ENCODE peak calls at places on chromosomes 11 and 22, in four cellular contexts. H, F, Z and U are unnamed samples.

GRCh38 chr11:128658499-128658898 is 35.4 kb upstream of the FLI1 start:
- DNase-seq in H (no peak), F (no peak), Z (no peak), U (no peak)

GRCh38 chr11:27514076-27514475 is 7.5 kb upstream of the LIN7C start:
- DNase-seq in H (no peak), F (no peak), Z (no peak), U (no peak)

GRCh38 chr11:85590848-85591483 is 36.2 kb downstream of the DLG2 start:
- DNase-seq in H (peak), F (no peak), Z (peak), U (no peak)

GRCh38 chr11:75024764-75025211 is 36.1 kb downstream of the NEU3 start:
- DNase-seq in H (no peak), F (peak), Z (no peak), U (no peak)

GRCh38 chr11:47950396-47950795 is 30.0 kb upstream of the PTPRJ start:
- DNase-seq in H (no peak), F (no peak), Z (no peak), U (no peak)

GRCh38 chr11:111570796-111571195 is 30.3 kb downstream of the LAYN start:
- DNase-seq in H (no peak), F (no peak), Z (no peak), U (no peak)

GRCh38 chr11:118438314-118438931 is 2.1 kb downstream of the KMT2A start:
- DNase-seq in H (peak), F (peak), Z (no peak), U (no peak)

GRCh38 chr11:42591841-42592240 is 720.0 kb upstream of the API5 start:
- DNase-seq in H (no peak), F (no peak), Z (no peak), U (no peak)

GRCh38 chr11:116412118-116412889 is 360.5 kb downstream of the BUD13 start:
- DNase-seq in H (no peak), F (no peak), Z (peak), U (no peak)

GRCh38 chr11:125773516-125773915 is 5.1 kb downstream of the PATE2 start:
- DNase-seq in H (no peak), F (no peak), Z (no peak), U (no peak)

GRCh38 chr11:117498791-117499190 is 171.1 kb downstream of the CEP164 start:
- DNase-seq in H (no peak), F (no peak), Z (no peak), U (no peak)

GRCh38 chr11:35089724-35090505 is 49.1 kb upstream of the CD44 start:
- DNase-seq in H (no peak), F (no peak), Z (no peak), U (no peak)

GRCh38 chr11:35088226-35088625 is 50.7 kb upstream of the CD44 start:
- DNase-seq in H (no peak), F (no peak), Z (no peak), U (no peak)

GRCh38 chr11:35087648-35088047 is 51.3 kb upstream of the CD44 start:
- DNase-seq in H (no peak), F (no peak), Z (no peak), U (no peak)

GRCh38 chr11:35085766-35086165 is 53.2 kb upstream of the CD44 start:
- DNase-seq in H (no peak), F (no peak), Z (no peak), U (no peak)

GRCh38 chr11:35088676-35089075 is 50.3 kb upstream of the CD44 start:
- DNase-seq in H (no peak), F (no peak), Z (no peak), U (no peak)
- TF ChIP-seq RNF2 in H (no peak), F (no peak), Z (no peak), U (no peak)

DNA sequence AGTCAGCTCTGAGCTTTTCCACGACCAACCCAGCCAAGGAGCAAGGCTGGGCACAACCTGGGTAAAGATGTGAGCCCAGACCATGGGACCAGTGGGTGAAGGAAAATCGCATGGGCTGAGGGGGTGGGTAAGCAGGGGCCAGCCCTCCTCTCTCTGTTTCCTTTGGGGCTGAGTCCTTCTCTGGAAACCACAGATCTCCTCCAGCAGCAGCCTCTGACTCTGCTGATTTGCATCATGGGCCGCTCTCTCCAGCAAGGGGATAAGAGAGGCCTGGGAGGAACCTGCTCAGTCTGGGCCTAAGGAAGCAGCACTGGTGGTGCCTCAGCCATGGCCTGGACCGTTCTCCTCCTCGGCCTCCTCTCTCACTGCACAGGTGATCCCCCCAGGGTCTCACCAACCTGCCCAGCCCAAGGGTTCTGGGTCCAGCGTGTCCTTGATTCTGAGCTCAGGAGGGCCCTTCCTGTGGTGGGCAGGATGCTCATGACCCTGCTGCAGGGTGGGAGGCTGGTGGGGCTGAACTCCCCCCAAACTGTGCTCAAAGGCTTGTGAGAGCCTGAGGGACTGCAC is 67.8 kb downstream of the GGTLC2 start:
- DNase-seq in H (no peak), F (no peak), Z (no peak), U (no peak)
- TF ChIP-seq RNF2 in H (no peak), F (no peak), Z (no peak), U (no peak)

GRCh38 chr22:37325024-37325395 is 42.7 kb downstream of the CYTH4 start:
- DNase-seq in H (no peak), F (no peak), Z (no peak), U (no peak)

GRCh38 chr22:37329239-37330140 is 47.2 kb downstream of the CYTH4 start:
- DNase-seq in H (no peak), F (no peak), Z (no peak), U (no peak)

GRCh38 chr22:37326726-37327125 is 44.4 kb downstream of the CYTH4 start:
- DNase-seq in H (no peak), F (no peak), Z (no peak), U (no peak)

GRCh38 chr22:37330200-37331033 is 48.1 kb downstream of the CYTH4 start:
- DNase-seq in H (peak), F (peak), Z (peak), U (peak)

GRCh38 chr22:37328017-37328416 is 45.7 kb downstream of the CYTH4 start:
- DNase-seq in H (no peak), F (no peak), Z (no peak), U (no peak)
- TF ChIP-seq RNF2 in H (no peak), F (no peak), Z (no peak), U (no peak)

GRCh38 chr11:61892085-61892370 is 683 bp upstream of the FADS3 start:
- DNase-seq in H (no peak), F (no peak), Z (no peak), U (no peak)
- TF ChIP-seq RNF2 in H (no peak), F (no peak), Z (no peak), U (no peak)